ENCODE peak calls at places on chromosomes 11 and 22, in seven cellular contexts. X is IMR-90, Y is H1, W is neuronal stem cell, P is mesenchymal stem cell, V is H9, J is trophoblast cell. S is an unnamed sample.

GRCh38 chr11:48052183-48053040 is 72.1 kb downstream of the PTPRJ start:
- DNase-seq in Y (peak), P (peak), J (peak), W (no peak), V (peak), X (peak), S (peak)

GRCh38 chr11:36385121-36385530 is 89.0 kb downstream of the PRR5L start:
- DNase-seq in X (peak), J (no peak), Y (no peak), W (no peak), P (peak), V (no peak), S (no peak)

GRCh38 chr11:114040706-114041211 is 18.8 kb upstream of the ZBTB16 start:
- DNase-seq in P (peak), J (no peak), V (no peak), Y (no peak), X (peak), W (no peak), S (no peak)

GRCh38 chr11:71499125-71499524 is 27.9 kb upstream of the KRTAP5-7 start:
- DNase-seq in P (peak), Y (no peak), W (no peak), J (no peak), V (no peak), X (peak), S (no peak)

GRCh38 chr11:86482684-86483083 is 108.0 kb downstream of the CCDC81 start:
- DNase-seq in X (no peak), P (no peak), J (no peak), Y (no peak), W (no peak), V (no peak), S (no peak)

GRCh38 chr22:50170453-50171318 is at the start of gene PANX2:
- DNase-seq in J (no peak), X (no peak), V (no peak), P (peak), Y (no peak), W (no peak), S (no peak)

GRCh38 chr22:41560095-41560487 is 719 bp upstream of the CSDC2 start:
- DNase-seq in P (no peak), J (no peak), Y (no peak), V (no peak), X (no peak), W (no peak), S (no peak)

GRCh38 chr22:24063986-24064385 is 52.9 kb downstream of the CABIN1 start:
- DNase-seq in J (no peak), P (no peak), Y (no peak), V (no peak), X (no peak), W (no peak), S (no peak)

GRCh38 chr11:74493816-74494630 is 499 bp upstream of the LIPT2 start:
- DNase-seq in X (peak), P (no peak), V (no peak), Y (no peak), J (no peak), W (no peak), S (no peak)

GRCh38 chr11:33830903-33831648 is 56.8 kb upstream of the FBXO3 start:
- DNase-seq in Y (no peak), W (no peak), X (no peak), P (no peak), J (no peak), V (no peak), S (no peak)

GRCh38 chr11:18720086-18720810 is 5.7 kb downstream of the IGSF22 start:
- DNase-seq in P (no peak), Y (no peak), V (no peak), X (peak), J (no peak), W (no peak), S (no peak)

GRCh38 chr22:41445171-41446056 is 1.2 kb downstream of the TOB2 start:
- DNase-seq in W (peak), J (no peak), V (peak), X (no peak), Y (peak), P (peak), S (peak)

GRCh38 chr11:88174627-88175003 is 628 bp downstream of the RAB38 start:
- DNase-seq in Y (no peak), J (peak), W (peak), V (peak), X (peak), P (peak), S (peak)

GRCh38 chr11:76788661-76789442 is 5.7 kb downstream of the TSKU start:
- DNase-seq in W (no peak), V (no peak), J (peak), X (no peak), Y (no peak), P (no peak), S (no peak)

GRCh38 chr11:64758330-64759079 is 1.3 kb downstream of the PYGM start:
- DNase-seq in W (no peak), X (no peak), Y (no peak), V (peak), P (no peak), J (no peak), S (no peak)

GRCh38 chr22:39545310-39546063 is 12.9 kb upstream of the RPS19BP1 start:
- DNase-seq in V (peak), X (no peak), P (peak), W (peak), J (no peak), Y (peak), S (peak)

GRCh38 chr11:125376117-125376516 is 119.9 kb downstream of the FEZ1 start:
- DNase-seq in Y (no peak), V (peak), J (no peak), X (no peak), P (no peak), W (no peak), S (peak)

GRCh38 chr11:21520244-21520643 is 672.6 kb upstream of the ANO5 start:
- DNase-seq in W (no peak), Y (no peak), V (no peak), X (no peak), P (no peak), J (no peak), S (no peak)

GRCh38 chr22:50444663-50445062 is 30.2 kb downstream of the SBF1 start:
- DNase-seq in P (peak), Y (no peak), J (peak), W (no peak), X (peak), V (no peak), S (peak)

GRCh38 chr11:16226245-16226644 is 130.1 kb downstream of the SOX6 start:
- DNase-seq in V (no peak), X (peak), J (no peak), P (peak), W (no peak), Y (no peak), S (no peak)

GRCh38 chr11:123407124-123407995 is 22.7 kb upstream of the GRAMD1B start:
- DNase-seq in P (peak), X (peak), Y (peak), J (peak), V (peak), W (peak), S (peak)

GRCh38 chr11:10856689-10857603 is 907 bp downstream of the ZBED5 start:
- DNase-seq in W (peak), J (peak), P (peak), X (peak), V (no peak), Y (no peak), S (peak)

GRCh38 chr22:37470087-37470445 is 16.1 kb downstream of the MFNG start:
- DNase-seq in V (no peak), W (no peak), J (no peak), Y (no peak), X (no peak), P (no peak), S (no peak)

GRCh38 chr11:61773356-61773755 is 19.0 kb downstream of the TMEM258 start:
- DNase-seq in P (no peak), Y (no peak), W (no peak), X (no peak), V (no peak), J (no peak), S (no peak)

GRCh38 chr22:18110194-18110943 is at the start of gene TUBA8:
- DNase-seq in Y (peak), P (peak), J (no peak), X (peak), V (peak), W (peak), S (peak)

GRCh38 chr11:119697445-119697844 is 31.6 kb downstream of the NECTIN1 start:
- DNase-seq in V (no peak), J (no peak), W (no peak), Y (no peak), X (no peak), P (no peak), S (no peak)

GRCh38 chr11:119697882-119698281 is 31.1 kb downstream of the NECTIN1 start:
- DNase-seq in J (no peak), P (no peak), Y (no peak), W (no peak), V (no peak), X (no peak), S (no peak)

GRCh38 chr11:119699227-119699626 is 29.8 kb downstream of the NECTIN1 start:
- DNase-seq in X (no peak), J (no peak), W (no peak), Y (no peak), P (peak), V (no peak), S (no peak)

GRCh38 chr11:119694334-119694733 is 34.7 kb downstream of the NECTIN1 start:
- DNase-seq in V (no peak), J (no peak), P (no peak), X (no peak), W (no peak), Y (no peak), S (peak)

GRCh38 chr11:119696378-119697157 is 32.4 kb downstream of the NECTIN1 start:
- DNase-seq in J (no peak), W (no peak), Y (no peak), X (no peak), P (no peak), V (peak), S (no peak)
- H4K8ac ChIP-seq in J (peak), W (no peak), Y (no peak), X (no peak), P (peak), V (no peak), S (no peak)

DNA sequence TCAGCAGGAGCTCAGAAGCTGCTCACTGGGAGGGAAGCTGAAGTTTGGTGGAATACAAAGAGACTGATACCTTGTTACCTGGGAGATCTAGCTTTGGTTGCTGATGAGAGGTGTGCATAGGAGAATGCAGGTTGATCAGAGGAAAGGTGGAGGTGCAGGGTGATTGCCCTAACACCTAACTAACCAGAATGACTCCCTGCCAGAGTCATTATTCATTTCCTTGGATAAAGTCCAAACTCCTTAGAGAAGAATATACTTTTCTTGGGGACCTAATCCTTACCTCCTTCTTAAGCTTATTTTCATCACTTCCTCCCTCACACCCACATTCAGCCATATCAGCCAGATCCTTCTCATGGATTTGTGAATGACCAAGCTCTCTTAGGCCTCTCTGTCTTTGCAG is 814.2 kb upstream of the TENM4 start:
- DNase-seq in X (no peak), P (no peak), J (no peak), Y (no peak), V (no peak), W (no peak), S (peak)
- H2BK120ac ChIP-seq in X (no peak), P (no peak), J (no peak), Y (no peak), V (no peak), W (no peak), S (no peak)

DNA sequence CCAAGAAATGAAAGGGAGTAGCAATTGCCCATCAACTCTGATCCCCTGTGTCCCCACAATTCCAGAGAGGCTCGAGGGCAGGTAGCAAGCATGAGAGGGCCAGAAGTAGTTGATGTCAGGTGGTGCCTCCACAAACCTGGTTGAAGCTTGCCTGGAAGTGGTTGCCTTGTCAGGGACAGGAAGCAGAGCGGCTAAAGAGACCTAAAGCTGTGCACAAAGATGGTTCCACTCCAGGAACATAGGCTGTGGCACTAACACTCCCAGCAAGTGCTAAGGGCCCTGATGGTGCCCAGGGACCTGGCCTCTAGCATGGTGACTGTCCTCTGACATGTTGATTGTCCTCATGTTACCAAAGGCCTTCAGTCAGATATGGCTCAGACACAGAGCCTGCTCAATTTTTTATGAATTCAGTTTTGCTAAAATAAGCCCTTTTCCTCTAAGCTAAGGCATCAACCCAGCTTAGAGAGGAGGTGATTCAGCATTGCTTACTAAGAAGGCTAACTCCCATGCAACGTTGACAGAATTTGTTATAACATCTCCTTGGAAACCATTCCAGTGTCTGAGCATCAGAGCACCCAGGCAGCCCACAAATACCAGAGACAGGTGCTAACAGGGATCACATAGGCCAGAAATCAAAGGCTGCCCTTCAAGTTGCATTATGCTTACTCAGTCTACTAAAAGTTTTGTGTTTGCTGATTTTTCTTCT is 196.3 kb upstream of the ARHGAP20 start:
- DNase-seq in V (no peak), Y (no peak), J (peak), W (no peak), P (peak), X (peak), S (peak)
- H4K8ac ChIP-seq in V (peak), Y (no peak), J (no peak), W (no peak), P (peak), X (peak), S (no peak)

DNA sequence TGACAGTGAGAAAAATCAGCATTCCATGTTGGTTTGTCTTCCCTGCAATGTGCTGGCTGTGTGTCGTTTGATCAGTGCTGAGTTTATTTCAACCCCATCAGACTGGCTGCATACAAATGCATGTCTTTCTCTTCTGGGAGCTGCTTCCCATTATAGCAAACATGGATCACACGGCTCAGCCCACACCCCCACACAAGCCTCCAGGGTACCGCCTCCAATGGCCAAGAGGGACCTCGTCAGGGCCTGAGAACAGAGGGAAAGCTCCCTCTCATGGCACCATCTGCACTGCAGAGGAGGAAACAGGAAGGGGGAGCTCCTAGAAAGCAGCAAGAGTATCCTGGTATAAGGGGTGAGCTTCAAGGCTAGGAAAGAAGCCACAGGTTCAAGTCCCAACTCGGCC is 214.2 kb downstream of the LARGE1 start:
- DNase-seq in J (no peak), X (no peak), P (no peak), Y (no peak), V (peak), W (no peak), S (peak)
- H2BK120ac ChIP-seq in J (no peak), X (no peak), P (no peak), Y (no peak), V (no peak), W (no peak), S (no peak)

GRCh38 chr11:68338041-68338800 is 25.8 kb downstream of the LRP5 start:
- DNase-seq in W (no peak), P (peak), Y (no peak), V (no peak), X (peak), J (peak), S (no peak)

GRCh38 chr11:68342459-68343158 is 30.2 kb downstream of the LRP5 start:
- DNase-seq in P (peak), V (peak), X (no peak), J (peak), Y (peak), W (no peak), S (peak)

GRCh38 chr11:68341557-68342458 is 29.4 kb downstream of the LRP5 start:
- DNase-seq in P (peak), V (no peak), X (no peak), Y (no peak), J (no peak), W (no peak), S (peak)

GRCh38 chr11:68340003-68340767 is 27.8 kb downstream of the LRP5 start:
- DNase-seq in V (no peak), J (no peak), X (no peak), P (no peak), Y (no peak), W (no peak), S (no peak)

DNA sequence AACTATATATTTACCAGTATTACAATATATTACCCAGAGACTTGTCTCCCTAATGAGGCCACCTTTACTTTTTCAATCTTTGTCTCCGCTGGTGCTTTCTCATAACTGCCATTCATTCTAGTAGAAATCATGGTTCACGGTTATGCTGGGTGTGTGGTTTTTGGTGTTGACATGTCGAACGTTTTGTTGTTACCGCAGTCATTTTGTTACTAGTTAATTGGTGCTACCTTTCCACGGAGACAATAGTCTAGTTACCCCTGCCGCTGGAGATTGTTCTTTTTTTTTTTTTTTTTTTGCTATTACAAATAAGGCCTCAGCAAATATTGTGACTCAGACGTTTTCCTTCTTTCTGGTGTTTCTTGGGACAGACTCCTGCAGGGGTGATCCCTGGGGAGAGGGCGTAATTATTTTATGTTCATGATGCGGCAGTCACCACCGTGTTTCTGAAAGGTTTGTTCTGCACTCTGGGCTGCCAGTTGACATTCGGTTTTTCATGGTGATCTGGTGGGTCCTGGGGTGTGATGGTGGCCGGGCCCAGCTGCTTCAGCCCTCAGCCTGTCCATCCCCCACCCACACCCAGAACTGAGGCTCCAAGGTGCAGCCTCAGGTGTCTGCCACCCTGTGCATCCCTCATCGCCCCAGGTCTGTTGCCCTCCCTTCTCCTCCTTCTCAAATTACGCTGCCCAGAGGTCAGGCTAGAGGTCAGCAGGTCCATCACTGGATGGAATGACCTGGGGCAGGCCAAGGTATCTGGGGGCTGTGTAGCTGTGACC is 28.6 kb downstream of the LRP5 start:
- DNase-seq in J (no peak), P (peak), W (no peak), X (no peak), Y (no peak), V (no peak), S (no peak)
- H4K8ac ChIP-seq in J (no peak), P (peak), W (no peak), X (no peak), Y (peak), V (no peak), S (no peak)

GRCh38 chr11:116696381-116696941 is 76.3 kb downstream of the BUD13 start:
- DNase-seq in X (no peak), V (peak), J (peak), P (no peak), W (no peak), Y (peak), S (peak)

GRCh38 chr11:116694017-116694725 is 78.6 kb downstream of the BUD13 start:
- DNase-seq in V (no peak), J (no peak), P (no peak), Y (peak), X (no peak), W (no peak), S (no peak)

GRCh38 chr11:116694815-116695590 is 77.8 kb downstream of the BUD13 start:
- DNase-seq in P (no peak), V (no peak), W (no peak), X (no peak), J (no peak), Y (peak), S (no peak)

GRCh38 chr11:116697011-116697410 is 75.8 kb downstream of the BUD13 start:
- DNase-seq in P (no peak), J (peak), V (no peak), Y (peak), W (no peak), X (no peak), S (peak)

DNA sequence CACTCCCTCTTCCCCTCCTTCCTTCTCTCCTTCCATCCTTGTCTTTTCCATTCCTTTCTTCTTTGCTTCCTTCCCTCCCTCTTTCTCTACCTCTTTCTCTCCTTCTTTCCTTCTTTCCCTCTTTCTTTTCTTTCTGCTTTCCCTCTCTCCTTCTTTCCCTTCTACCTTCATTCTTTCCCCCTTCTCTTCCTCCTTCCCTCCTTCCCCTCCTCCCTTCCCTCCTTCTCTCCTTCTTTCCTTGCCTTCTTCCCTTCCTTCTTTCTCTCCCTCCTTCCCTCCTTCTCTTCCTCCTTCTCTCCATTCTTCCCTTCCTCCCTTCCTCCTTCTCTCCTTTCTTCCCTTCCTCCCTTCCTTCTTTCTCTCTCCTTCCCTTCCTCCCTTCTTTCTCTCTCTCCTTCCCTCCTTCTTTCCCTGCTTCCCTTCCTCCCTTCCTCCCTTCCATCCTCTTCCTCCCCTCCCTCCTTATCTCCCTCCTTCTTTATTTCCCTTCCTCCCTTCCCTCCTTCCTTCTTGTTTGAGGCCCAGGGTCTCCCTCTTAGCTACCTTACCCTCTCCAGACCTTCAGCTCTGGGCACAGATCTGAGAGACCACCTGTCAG is 77.0 kb downstream of the BUD13 start:
- DNase-seq in X (no peak), W (no peak), J (no peak), P (no peak), V (no peak), Y (no peak), S (no peak)
- H2BK120ac ChIP-seq in X (no peak), W (no peak), J (no peak), P (no peak), V (no peak), Y (no peak), S (no peak)